ENCODE peak calls at places on chromosome 6, in seven cellular contexts. F, H, B, N, O, U and E are unnamed samples. For H3K4me1, the result is how much of the 10 kb centered on the place peaks cover.

GRCh38 chr6:56693246-56693607 is 50.5 kb upstream of the DST start:
- DNase-seq in B (no peak), F (no peak), U (peak), O (peak), N (peak), H (no peak), E (peak)

GRCh38 chr6:83378621-83379388 is 52.0 kb downstream of the ME1 start:
- DNase-seq in H (no peak), B (no peak), F (no peak), N (peak), U (peak), O (peak), E (peak)

GRCh38 chr6:144898052-144898689 is 613.0 kb downstream of the UTRN start:
- DNase-seq in B (no peak), N (peak), F (no peak), O (peak), U (peak), H (no peak), E (peak)

GRCh38 chr6:137497722-137498463 is 3.7 kb upstream of the OLIG3 start:
- DNase-seq in U (no peak), B (no peak), O (no peak), H (peak), F (no peak), N (no peak), E (no peak)

GRCh38 chr6:142744836-142745235 is 200.1 kb downstream of the HIVEP2 start:
- DNase-seq in H (no peak), U (peak), N (peak), F (no peak), O (peak), B (no peak), E (no peak)

GRCh38 chr6:166862287-166862977 is 93.9 kb downstream of the RNASET2 start:
- DNase-seq in U (peak), F (no peak), O (no peak), N (peak), H (peak), B (no peak), E (peak)

GRCh38 chr6:3813150-3813780 is 35.9 kb upstream of the FAM50B start:
- DNase-seq in U (peak), B (no peak), N (peak), O (peak), H (no peak), F (no peak), E (no peak)

GRCh38 chr6:116596815-116597214 is 19.5 kb upstream of the RSPH4A start:
- DNase-seq in H (peak), N (peak), F (no peak), O (peak), B (no peak), U (peak), E (peak)

GRCh38 chr6:15308445-15309213 is 62.8 kb downstream of the JARID2 start:
- DNase-seq in F (no peak), B (peak), O (peak), U (peak), H (no peak), N (peak), E (peak)

GRCh38 chr6:85403331-85404015 is 46.4 kb upstream of the NT5E start:
- DNase-seq in U (peak), F (peak), N (peak), B (no peak), O (peak), H (no peak), E (peak)

GRCh38 chr6:161882196-161882595 is 608.3 kb upstream of the AGPAT4 start:
- DNase-seq in H (no peak), O (no peak), N (no peak), B (no peak), U (no peak), F (no peak), E (no peak)

GRCh38 chr6:17394192-17394611 is 807 bp downstream of the CAP2 start:
- DNase-seq in F (peak), U (peak), O (peak), B (no peak), N (peak), H (peak), E (peak)

GRCh38 chr6:97669191-97669651 is 386.2 kb upstream of the MMS22L start:
- DNase-seq in O (peak), N (peak), U (peak), F (no peak), B (no peak), H (peak), E (peak)

GRCh38 chr6:160048471-160048870 is 73.1 kb upstream of the SLC22A1 start:
- DNase-seq in O (no peak), N (no peak), H (no peak), F (no peak), U (peak), B (no peak), E (no peak)

GRCh38 chr6:87742106-87742505 is 40.1 kb upstream of the AKIRIN2 start:
- DNase-seq in U (no peak), B (peak), F (no peak), N (no peak), O (no peak), H (no peak), E (no peak)

GRCh38 chr6:35977308-35977707 is 47.1 kb downstream of the SLC26A8 start:
- DNase-seq in U (no peak), B (no peak), F (no peak), O (no peak), H (no peak), N (no peak), E (no peak)

GRCh38 chr6:82251942-82252341 is 4.4 kb upstream of the IBTK start:
- DNase-seq in F (peak), H (peak), O (peak), B (peak), N (peak), U (peak), E (no peak)

GRCh38 chr6:138593100-138593877 is 94.0 kb upstream of the NHSL1 start:
- DNase-seq in B (peak), N (peak), U (peak), F (no peak), H (no peak), O (peak), E (peak)

GRCh38 chr6:158737710-158738615 is 81.2 kb downstream of the EZR start:
- DNase-seq in F (no peak), N (peak), O (peak), B (no peak), H (no peak), U (peak), E (peak)

GRCh38 chr6:72832271-72832670 is 210.4 kb downstream of the KCNQ5 start:
- DNase-seq in N (no peak), B (no peak), O (no peak), F (no peak), U (peak), H (no peak), E (no peak)

GRCh38 chr6:168964138-168964892 is 289.3 kb downstream of the THBS2 start:
- DNase-seq in B (no peak), N (peak), U (peak), O (no peak), H (no peak), F (no peak), E (peak)

GRCh38 chr6:155100087-155100486 is 105.0 kb downstream of the TIAM2 start:
- DNase-seq in O (peak), H (no peak), B (no peak), U (no peak), F (no peak), N (peak), E (peak)

GRCh38 chr6:130020892-130021483 is 2.6 kb downstream of the L3MBTL3 start:
- DNase-seq in N (peak), F (peak), H (peak), O (peak), B (peak), U (peak), E (peak)

GRCh38 chr6:55901765-55902164 is 26.4 kb upstream of the BMP5 start:
- DNase-seq in O (no peak), U (no peak), F (no peak), H (no peak), B (no peak), N (no peak), E (no peak)

GRCh38 chr6:1104988-1105670 is 206.8 kb upstream of the FOXQ1 start:
- DNase-seq in N (no peak), U (no peak), B (no peak), F (no peak), O (no peak), H (no peak), E (no peak)

GRCh38 chr6:163780993-163781392 is 366.5 kb downstream of the QKI start:
- DNase-seq in F (no peak), B (no peak), U (no peak), H (peak), N (peak), O (peak), E (peak)

GRCh38 chr6:111759836-111760785 is 113.1 kb downstream of the FYN start:
- DNase-seq in H (peak), O (peak), F (no peak), U (peak), B (peak), N (peak), E (peak)

GRCh38 chr6:56046576-56046975 is 171.2 kb upstream of the BMP5 start:
- DNase-seq in O (peak), U (peak), N (peak), B (no peak), F (no peak), H (no peak), E (peak)

GRCh38 chr6:44022296-44022661 is 105.0 kb downstream of the MRPL14 start:
- DNase-seq in N (peak), F (no peak), H (no peak), B (no peak), O (peak), U (peak), E (peak)

GRCh38 chr6:133991096-133991593 is 38.1 kb downstream of the TBPL1 start:
- DNase-seq in H (no peak), B (no peak), O (peak), F (no peak), N (peak), U (peak), E (peak)

GRCh38 chr6:84568971-84569370 is 195.4 kb downstream of the TBX18 start:
- DNase-seq in U (peak), O (peak), F (no peak), N (peak), B (no peak), H (peak), E (peak)

GRCh38 chr6:169969372-169970099 is 218.1 kb downstream of the ERMARD start:
- DNase-seq in U (no peak), H (no peak), N (no peak), F (no peak), O (no peak), B (no peak), E (no peak)

DNA sequence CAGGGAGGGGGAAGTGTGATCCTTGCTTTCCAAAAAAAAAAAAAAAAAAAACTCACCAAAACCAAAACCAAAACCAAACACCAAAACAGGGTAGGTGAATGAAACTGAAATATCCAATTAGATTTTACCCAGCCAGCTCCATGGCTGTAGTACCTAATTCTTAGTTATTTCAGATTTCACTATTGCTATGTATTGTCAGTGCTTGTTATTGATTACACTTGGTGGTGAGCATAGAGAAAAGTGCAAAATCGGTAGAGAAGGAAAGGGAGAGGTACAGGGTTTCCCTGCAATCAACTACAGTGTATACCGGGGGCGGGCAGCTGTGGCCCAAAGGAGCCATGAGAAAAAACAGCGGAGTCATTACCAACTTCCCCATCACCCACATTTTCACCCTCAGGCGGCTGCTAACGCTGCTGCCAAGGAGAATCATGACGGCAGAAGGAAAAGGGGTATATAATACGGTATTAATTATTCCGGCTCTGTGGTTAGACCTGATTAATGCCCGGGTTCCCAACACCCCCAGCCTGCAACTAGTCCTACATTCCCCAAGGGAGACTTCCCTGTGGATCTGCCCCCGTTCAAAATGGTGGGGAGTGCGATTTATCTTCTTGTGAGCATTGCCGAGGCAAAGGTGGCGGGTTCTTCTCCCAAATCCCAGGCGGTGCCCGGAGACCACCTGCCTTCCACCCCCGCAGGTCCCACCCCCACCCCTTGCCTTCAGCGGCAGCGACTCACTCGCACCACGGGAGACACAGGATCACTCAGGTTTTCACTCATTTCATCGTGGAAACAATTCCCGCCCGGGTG is at the start of gene C6orf62:
- DNase-seq in N (peak), H (peak), O (peak), B (peak), U (peak), F (peak), E (peak)
- H3K4me1 ChIP-seq in N (under half), H (under half), O (under half), B (under half), U (under half), F (under half), E (under half)

DNA sequence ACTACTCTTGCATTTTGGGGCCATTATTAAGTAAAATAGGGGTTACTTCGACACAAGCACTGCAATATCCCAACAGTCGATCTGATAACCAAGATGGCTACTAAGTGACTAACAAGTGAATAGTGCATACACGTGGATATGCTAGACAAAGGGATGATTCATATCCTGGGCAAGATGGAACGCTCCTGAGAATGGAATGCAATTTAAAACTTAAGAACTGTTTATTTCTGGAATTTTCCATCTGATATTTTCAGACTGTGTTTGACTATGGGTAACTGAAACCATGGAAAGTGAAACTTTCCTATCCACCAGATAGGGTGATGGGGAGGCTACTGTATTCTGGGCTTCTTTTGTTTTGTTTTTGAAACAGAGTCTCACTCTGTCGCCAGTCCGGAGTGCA is 66.5 kb downstream of the ILRUN start:
- DNase-seq in N (peak), H (no peak), B (no peak), F (no peak), U (peak), O (peak), E (peak)
- H2AFZ ChIP-seq in N (no peak), H (no peak), B (no peak), F (no peak), U (peak), O (no peak), E (peak)

GRCh38 chr6:53339424-53339823 is 9.3 kb downstream of the ELOVL5 start:
- DNase-seq in F (no peak), B (no peak), U (no peak), H (no peak), O (no peak), N (no peak), E (no peak)

GRCh38 chr6:53340536-53340935 is 8.2 kb downstream of the ELOVL5 start:
- DNase-seq in U (no peak), N (no peak), F (no peak), B (no peak), O (no peak), H (no peak), E (no peak)

GRCh38 chr6:53343092-53343491 is 5.7 kb downstream of the ELOVL5 start:
- DNase-seq in F (no peak), H (no peak), N (no peak), O (no peak), U (no peak), B (no peak), E (no peak)

GRCh38 chr6:53344993-53345392 is 3.8 kb downstream of the ELOVL5 start:
- DNase-seq in H (no peak), F (no peak), U (no peak), N (no peak), O (no peak), B (no peak), E (no peak)

DNA sequence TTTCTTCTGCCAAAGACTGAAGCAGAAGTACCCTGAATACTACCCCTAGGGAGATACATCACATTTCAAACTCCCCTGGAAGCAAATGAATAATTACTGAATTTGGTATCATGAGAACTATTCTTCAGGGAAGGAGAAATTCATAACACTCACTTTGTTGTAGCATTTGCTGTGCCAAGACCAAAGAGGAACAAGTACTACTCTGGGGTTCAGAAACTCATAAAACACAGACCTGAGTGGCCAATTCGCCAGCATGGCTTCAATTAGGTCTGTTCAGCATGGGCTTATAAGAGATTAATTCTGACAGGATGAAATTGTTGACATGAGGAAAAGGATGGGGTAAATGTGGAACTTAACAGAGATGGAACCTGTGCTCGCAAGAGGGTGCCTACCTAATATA is 6.5 kb downstream of the ELOVL5 start:
- DNase-seq in F (no peak), U (no peak), O (no peak), B (no peak), H (no peak), N (no peak), E (no peak)
- H3K4me1 ChIP-seq in F (under half), U (under half), O (under half), B (half or more), H (under half), N (under half), E (under half)

DNA sequence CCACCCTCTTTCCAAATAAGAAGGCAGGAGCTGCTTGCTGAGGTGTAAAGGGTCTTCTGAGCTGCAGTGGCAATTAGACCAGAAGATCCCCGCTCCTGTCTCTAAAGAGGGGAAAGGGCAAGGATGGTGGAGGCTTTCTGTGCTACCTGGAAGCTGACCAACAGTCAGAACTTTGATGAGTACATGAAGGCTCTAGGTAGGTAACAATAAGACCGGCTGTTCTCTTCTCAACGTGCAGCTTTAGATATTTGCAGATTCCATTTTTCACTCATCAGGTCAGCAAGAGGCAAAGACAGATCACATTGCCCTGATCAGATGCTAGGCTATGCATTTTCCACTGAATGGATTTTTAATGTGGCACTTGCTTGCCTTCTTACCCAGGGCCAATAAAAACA is at the start of gene FABP7:
- DNase-seq in O (no peak), H (no peak), F (no peak), N (no peak), U (no peak), B (no peak), E (no peak)
- H2AFZ ChIP-seq in O (no peak), H (peak), F (no peak), N (no peak), U (no peak), B (no peak), E (peak)